ENCODE peak calls at places on chromosomes 1 and 21, in five cellular contexts. One of them, this sample, is unnamed.

GRCh38 chr1:20787775-20788488 is 825 bp upstream of the HP1BP3 start:
- DNase-seq in neural progenitor cell: peak; percentile 23
- DNase-seq in tibial artery: no peak
- DNase-seq in foreskin keratinocyte: peak; percentile 27
- DNase-seq in brain microvascular endothelial cell: peak; percentile 47
- DNase-seq in this sample: peak; percentile 68

GRCh38 chr1:200838676-200839445 is 33.9 kb upstream of the GPR25 start:
- DNase-seq in neural progenitor cell: no peak
- DNase-seq in tibial artery: no peak
- DNase-seq in foreskin keratinocyte: peak; percentile 20
- DNase-seq in brain microvascular endothelial cell: peak; percentile 43
- DNase-seq in this sample: no peak

GRCh38 chr1:160400284-160400645 is at the start of gene VANGL2:
- DNase-seq in neural progenitor cell: peak; percentile 93
- DNase-seq in tibial artery: peak; percentile 31
- DNase-seq in foreskin keratinocyte: no peak
- DNase-seq in brain microvascular endothelial cell: peak; percentile 29
- DNase-seq in this sample: peak; percentile 85

GRCh38 chr21:44713846-44714245 is 2.5 kb upstream of the TSPEAR start:
- DNase-seq in neural progenitor cell: no peak
- DNase-seq in tibial artery: no peak
- DNase-seq in foreskin keratinocyte: no peak
- DNase-seq in brain microvascular endothelial cell: no peak
- DNase-seq in this sample: no peak

GRCh38 chr1:1291611-1292441 is 11.6 kb downstream of the SCNN1D start:
- DNase-seq in neural progenitor cell: peak; percentile 83
- DNase-seq in tibial artery: peak; percentile 44
- DNase-seq in foreskin keratinocyte: no peak
- DNase-seq in brain microvascular endothelial cell: peak; percentile 51
- DNase-seq in this sample: peak; percentile 90

GRCh38 chr1:32172621-32173245 is 6.7 kb upstream of the TXLNA start:
- DNase-seq in neural progenitor cell: no peak
- DNase-seq in tibial artery: no peak
- DNase-seq in foreskin keratinocyte: peak; percentile 39
- DNase-seq in brain microvascular endothelial cell: no peak
- DNase-seq in this sample: no peak

GRCh38 chr1:156958247-156958714 is 37.8 kb downstream of the LRRC71 start:
- DNase-seq in neural progenitor cell: no peak
- DNase-seq in tibial artery: no peak
- DNase-seq in foreskin keratinocyte: no peak
- DNase-seq in brain microvascular endothelial cell: no peak
- DNase-seq in this sample: no peak

GRCh38 chr1:156599811-156600210 is 1.5 kb downstream of the GPATCH4 start:
- DNase-seq in neural progenitor cell: no peak
- DNase-seq in tibial artery: no peak
- DNase-seq in foreskin keratinocyte: no peak
- DNase-seq in brain microvascular endothelial cell: no peak
- DNase-seq in this sample: no peak

GRCh38 chr21:41508415-41509205 is 652 bp upstream of the TMPRSS2 start:
- DNase-seq in neural progenitor cell: no peak
- DNase-seq in tibial artery: no peak
- DNase-seq in foreskin keratinocyte: no peak
- DNase-seq in brain microvascular endothelial cell: no peak
- DNase-seq in this sample: no peak

GRCh38 chr1:64282353-64282752 is 78.9 kb downstream of the UBE2U start:
- DNase-seq in neural progenitor cell: peak; percentile 23
- DNase-seq in tibial artery: no peak
- DNase-seq in foreskin keratinocyte: peak; percentile 22
- DNase-seq in brain microvascular endothelial cell: no peak
- DNase-seq in this sample: peak; percentile 63

GRCh38 chr1:30008372-30008997 is 714.9 kb downstream of the MATN1 start:
- DNase-seq in neural progenitor cell: no peak
- DNase-seq in tibial artery: no peak
- DNase-seq in foreskin keratinocyte: no peak
- DNase-seq in brain microvascular endothelial cell: no peak
- DNase-seq in this sample: no peak

GRCh38 chr1:72284398-72285073 is 2.2 kb upstream of the NEGR1 start:
- DNase-seq in neural progenitor cell: peak; percentile 76
- DNase-seq in tibial artery: peak; percentile 33
- DNase-seq in foreskin keratinocyte: peak; percentile 94
- DNase-seq in brain microvascular endothelial cell: peak; percentile 93
- DNase-seq in this sample: peak; percentile 70

DNA sequence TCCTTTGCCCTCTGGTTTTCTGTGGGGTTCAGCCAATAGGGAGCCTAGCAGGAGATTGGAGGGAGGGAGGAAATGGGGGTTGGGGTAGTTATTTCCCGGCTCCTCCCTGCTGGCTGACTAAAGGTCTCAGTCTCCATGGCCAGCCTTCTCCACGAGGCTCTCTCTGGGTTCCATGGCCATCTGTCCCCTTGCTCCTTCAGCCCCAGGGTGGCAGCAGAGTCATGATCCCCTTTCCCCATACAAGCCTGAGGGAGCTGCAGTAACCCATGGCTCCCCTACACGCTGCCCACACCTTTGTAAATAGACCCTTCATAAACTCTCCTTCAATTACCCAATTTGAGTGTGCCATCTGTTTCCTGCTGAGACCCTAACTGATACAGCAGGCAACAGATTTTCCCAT is 176.1 kb upstream of the CSF3R start:
- DNase-seq in neural progenitor cell: no peak
- DNase-seq in tibial artery: no peak
- DNase-seq in foreskin keratinocyte: no peak
- DNase-seq in brain microvascular endothelial cell: no peak
- DNase-seq in this sample: no peak
- H3K27ac ChIP-seq in neural progenitor cell: no peak overlapping the region
- H3K27ac ChIP-seq in tibial artery: no peak overlapping the region
- H3K27ac ChIP-seq in foreskin keratinocyte: no peak overlapping the region
- H3K27ac ChIP-seq in brain microvascular endothelial cell: no peak overlapping the region
- H3K27ac ChIP-seq in this sample: no peak overlapping the region

DNA sequence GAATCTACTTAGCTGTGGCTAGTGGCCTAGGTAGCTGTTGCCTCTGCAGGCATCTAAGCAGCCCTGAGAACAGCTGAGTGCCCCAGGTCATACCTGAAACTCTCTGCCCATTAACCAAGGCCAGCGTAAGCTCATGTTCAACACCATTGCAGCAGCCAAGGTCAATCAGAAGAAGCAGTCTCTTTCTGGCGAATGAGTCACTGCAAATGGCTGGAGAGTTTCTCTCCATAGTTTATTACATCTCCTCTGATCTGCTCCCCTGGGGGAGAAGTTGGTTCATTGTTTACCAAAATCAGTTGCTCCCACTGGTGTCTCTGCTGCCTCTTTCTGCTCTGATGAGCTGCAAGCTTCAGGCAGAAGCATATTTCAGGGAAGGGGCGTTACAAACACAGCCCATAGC is 6.9 kb upstream of the BCL9 start:
- DNase-seq in neural progenitor cell: no peak
- DNase-seq in tibial artery: no peak
- DNase-seq in foreskin keratinocyte: no peak
- DNase-seq in brain microvascular endothelial cell: no peak
- DNase-seq in this sample: peak; percentile 57
- H3K27ac ChIP-seq in neural progenitor cell: no peak overlapping the region
- H3K27ac ChIP-seq in tibial artery: no peak overlapping the region
- H3K27ac ChIP-seq in foreskin keratinocyte: no peak overlapping the region
- H3K27ac ChIP-seq in brain microvascular endothelial cell: no peak overlapping the region
- H3K27ac ChIP-seq in this sample: no peak overlapping the region

DNA sequence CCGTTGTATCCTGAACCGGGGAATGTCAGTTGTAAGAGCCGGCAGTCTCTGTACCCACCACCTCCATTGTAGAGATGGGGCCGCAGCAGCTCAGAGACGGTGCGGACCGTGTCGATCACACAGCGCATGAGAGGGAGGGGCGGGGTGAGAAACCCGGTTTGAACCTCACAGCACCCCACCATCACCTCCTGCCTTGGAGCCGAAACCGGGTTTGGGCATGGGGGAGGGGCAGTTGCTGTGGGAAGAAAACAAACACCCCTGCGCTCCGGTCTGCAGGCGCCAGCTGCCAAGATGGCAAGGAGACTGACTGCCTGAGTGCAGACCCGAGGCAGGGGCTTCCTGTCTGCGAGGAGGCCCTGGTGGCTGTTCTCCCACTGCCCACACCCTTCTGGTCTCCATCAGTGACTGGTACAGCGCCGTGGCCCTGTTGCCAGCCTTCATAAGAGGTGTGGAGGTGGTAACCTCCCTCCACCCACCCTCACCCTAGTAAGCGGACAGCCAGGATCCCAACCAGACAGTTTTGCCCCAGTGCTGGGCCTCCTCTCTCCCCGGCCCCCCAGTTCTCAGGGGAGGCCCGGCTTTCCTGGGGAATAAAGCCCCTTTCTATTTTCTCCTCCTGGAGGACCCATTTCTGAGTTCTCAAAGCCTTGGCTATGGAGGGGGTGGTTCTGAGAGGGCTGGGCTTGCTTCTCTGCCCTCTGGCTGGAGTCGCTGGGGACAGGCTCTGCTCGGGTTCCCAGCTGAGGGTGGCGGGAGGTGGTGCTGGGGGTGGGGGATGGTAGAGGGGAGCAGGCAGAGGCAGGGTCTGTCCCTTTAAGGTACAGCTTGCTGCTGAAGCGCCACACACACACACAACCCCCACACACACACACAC is 69.4 kb upstream of the SSBP3 start:
- DNase-seq in neural progenitor cell: peak; percentile 56
- DNase-seq in tibial artery: no peak
- DNase-seq in foreskin keratinocyte: no peak
- DNase-seq in brain microvascular endothelial cell: no peak
- DNase-seq in this sample: peak; percentile 37
- H3K27ac ChIP-seq in neural progenitor cell: peak overlapping the region; percentile 58
- H3K27ac ChIP-seq in tibial artery: no peak overlapping the region
- H3K27ac ChIP-seq in foreskin keratinocyte: no peak overlapping the region
- H3K27ac ChIP-seq in brain microvascular endothelial cell: no peak overlapping the region
- H3K27ac ChIP-seq in this sample: no peak overlapping the region

DNA sequence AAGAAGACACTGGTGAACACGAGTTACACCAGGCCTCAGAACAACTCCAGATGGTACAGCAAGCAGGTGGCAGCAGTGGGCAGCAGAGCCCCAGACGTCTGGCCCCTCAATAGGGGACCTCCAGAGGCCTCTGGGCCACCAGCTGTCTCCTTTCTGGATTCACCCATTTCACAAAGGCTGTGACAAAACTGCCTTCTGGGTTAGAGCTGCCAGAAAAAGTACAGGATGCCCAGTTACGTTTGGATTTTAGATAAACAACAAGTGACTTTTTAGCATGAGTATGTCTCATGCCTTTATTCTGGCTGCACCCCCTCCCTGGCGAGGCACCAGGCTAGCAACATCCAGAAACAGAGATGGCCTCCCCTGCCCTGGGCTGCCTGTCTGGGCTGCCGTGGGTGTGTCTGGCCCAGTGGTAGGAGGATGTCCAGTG is 30.1 kb downstream of the ITPKB start:
- DNase-seq in neural progenitor cell: no peak
- DNase-seq in tibial artery: no peak
- DNase-seq in foreskin keratinocyte: no peak
- DNase-seq in brain microvascular endothelial cell: no peak
- DNase-seq in this sample: peak; percentile 75
- H3K27ac ChIP-seq in neural progenitor cell: no peak overlapping the region
- H3K27ac ChIP-seq in tibial artery: peak overlapping the region; percentile 40
- H3K27ac ChIP-seq in foreskin keratinocyte: peak overlapping the region; percentile 31
- H3K27ac ChIP-seq in brain microvascular endothelial cell: no peak overlapping the region
- H3K27ac ChIP-seq in this sample: peak overlapping the region; percentile 58

DNA sequence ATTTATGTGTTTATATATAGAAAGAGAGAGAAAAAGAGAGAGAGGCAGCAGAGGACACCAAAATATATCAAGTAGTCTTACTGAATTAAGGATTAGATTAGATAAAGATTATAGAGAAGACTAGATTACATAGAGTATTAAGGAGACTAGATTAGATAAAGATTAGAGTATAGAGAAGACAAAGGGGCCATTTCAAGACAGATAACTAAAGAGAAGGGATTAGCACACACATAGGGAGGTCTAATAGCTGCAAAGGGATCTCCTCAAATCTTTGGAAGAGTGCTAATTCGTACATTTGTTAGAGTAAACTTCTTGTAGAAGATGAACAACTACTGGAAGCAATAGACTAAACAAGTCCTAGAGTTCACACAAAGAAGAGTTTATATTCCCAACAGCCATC is 34.2 kb downstream of the OR6Y1 start:
- DNase-seq in neural progenitor cell: peak; percentile 6
- DNase-seq in tibial artery: no peak
- DNase-seq in foreskin keratinocyte: no peak
- DNase-seq in brain microvascular endothelial cell: no peak
- DNase-seq in this sample: no peak
- H3K27ac ChIP-seq in neural progenitor cell: no peak overlapping the region
- H3K27ac ChIP-seq in tibial artery: no peak overlapping the region
- H3K27ac ChIP-seq in foreskin keratinocyte: no peak overlapping the region
- H3K27ac ChIP-seq in brain microvascular endothelial cell: no peak overlapping the region
- H3K27ac ChIP-seq in this sample: no peak overlapping the region

This sample was measured in SJCRH30.